ENCODE peak calls at places on chromosomes 12 and 14, in nine cellular contexts. S is GM12891; Y is NCI-H524; Q is PC-3; M is ELF-1; N is HTR-8/SVneo; C is activated T-helper 9 cell treated with anti-CD3 and anti-CD28 coated beads, Interleukin-2, amount 50 U/mL, for 16 hours; J is activated T-helper 2 cell treated with anti-CD3 and anti-CD28 coated beads, Interferon-gamma antibody, Interleukin-2, Interleukin-4, amounts not matched to agents 10 μg/mL and 5 μg/mL and 100 μg/mL, durations not matched to agents 14 hours and 24 hours and 36 hours; G is NCI-H2107. W is an unnamed sample.

GRCh38 chr12:64724201-64724745 is 34.9 kb downstream of the GNS start:
- DNase-seq in J (no peak), C (no peak), M (no peak), Y (no peak), G (no peak), S (no peak), Q (no peak), N (no peak), W (no peak)

GRCh38 chr14:58299665-58300202 is 1.4 kb downstream of the ARID4A start:
- DNase-seq in S (no peak), G (no peak), N (peak), Q (peak), M (no peak), J (no peak), C (no peak), Y (peak), W (no peak)

GRCh38 chr12:2936301-2936700 is 22.9 kb upstream of the TEAD4 start:
- DNase-seq in Y (no peak), M (no peak), N (no peak), C (no peak), J (no peak), G (no peak), Q (no peak), S (no peak), W (no peak)

GRCh38 chr14:102517412-102518062 is 8.0 kb upstream of the ANKRD9 start:
- DNase-seq in N (no peak), Q (no peak), Y (peak), S (no peak), C (no peak), G (no peak), J (no peak), M (peak), W (no peak)

GRCh38 chr14:36905272-36906046 is 243.8 kb downstream of the PAX9 start:
- DNase-seq in G (no peak), C (no peak), S (no peak), Y (no peak), M (no peak), Q (no peak), N (no peak), J (no peak), W (no peak)

GRCh38 chr12:40864891-40865290 is 172.7 kb downstream of the CNTN1 start:
- DNase-seq in N (no peak), G (no peak), C (no peak), M (no peak), J (no peak), S (no peak), Q (no peak), Y (no peak), W (no peak)

GRCh38 chr14:41986083-41986645 is 379.5 kb downstream of the LRFN5 start:
- DNase-seq in S (no peak), Q (no peak), C (no peak), N (no peak), M (no peak), G (no peak), J (no peak), Y (no peak), W (no peak)

GRCh38 chr14:71021347-71022014 is 114.2 kb downstream of the PCNX1 start:
- DNase-seq in S (no peak), Y (no peak), Q (peak), C (no peak), N (peak), M (no peak), G (no peak), J (no peak), W (peak)

GRCh38 chr14:20427231-20428009 is 8.5 kb downstream of the KLHL33 start:
- DNase-seq in S (peak), M (peak), C (no peak), J (no peak), Y (no peak), G (no peak), N (peak), Q (peak), W (peak)

GRCh38 chr12:104665296-104665695 is 208.5 kb downstream of the CHST11 start:
- DNase-seq in Y (no peak), J (no peak), M (no peak), S (no peak), C (no peak), N (no peak), G (no peak), Q (peak), W (no peak)

GRCh38 chr12:57552692-57553321 is 3.0 kb downstream of the KIF5A start:
- DNase-seq in M (peak), J (no peak), Q (peak), Y (no peak), N (no peak), G (no peak), S (no peak), C (no peak), W (peak)

GRCh38 chr12:55743131-55743921 is 404 bp downstream of the GDF11 start:
- DNase-seq in C (peak), Y (peak), Q (peak), J (peak), G (no peak), S (peak), N (no peak), M (peak), W (peak)

GRCh38 chr14:67420102-67420739 is 8.3 kb upstream of the PLEK2 start:
- DNase-seq in Y (peak), G (no peak), C (no peak), M (peak), Q (peak), S (peak), J (peak), N (no peak), W (no peak)

GRCh38 chr12:54666008-54666407 is 17.8 kb upstream of the DCD start:
- DNase-seq in C (no peak), S (no peak), Y (no peak), Q (no peak), M (no peak), J (no peak), N (no peak), G (no peak), W (no peak)

GRCh38 chr14:65019944-65020566 is 33.4 kb downstream of the FNTB start:
- DNase-seq in N (peak), G (no peak), Y (peak), J (no peak), Q (peak), C (no peak), S (no peak), M (peak), W (peak)

GRCh38 chr12:132858727-132859266 is 28.6 kb downstream of the CHFR start:
- DNase-seq in S (no peak), G (no peak), Y (no peak), Q (peak), M (no peak), C (no peak), N (no peak), J (no peak), W (no peak)

GRCh38 chr12:24561882-24562760 is 386.8 kb downstream of the BCAT1 start:
- DNase-seq in C (no peak), S (peak), Y (peak), M (peak), J (no peak), G (no peak), N (peak), Q (no peak), W (peak)

W was measured in fibroblast of mammary gland.